ENCODE peak calls at places on chromosomes 12 and 14, in ten cellular contexts. One of them, this sample, is unnamed. For H3K4me1 and H3K9me3, the result is how much of the 10 kb centered on the place peaks cover.

GRCh38 chr14:51014086-51014485 is 69.8 kb upstream of the PYGL start:
- DNase-seq in right atrium auricular region: no peak
- DNase-seq in cardiac muscle cell: peak
- DNase-seq in transverse colon: no peak
- DNase-seq in body of pancreas: no peak
- DNase-seq in mucosa of descending colon: no peak
- DNase-seq in H9: no peak
- DNase-seq in fibroblast of lung: peak
- DNase-seq in heart left ventricle: no peak
- DNase-seq in MM.1S: no peak
- DNase-seq in this sample: no peak

GRCh38 chr14:104933721-104934379 is 9.2 kb downstream of the PLD4 start:
- DNase-seq in heart left ventricle: no peak
- DNase-seq in H9: peak
- DNase-seq in MM.1S: no peak
- DNase-seq in body of pancreas: peak
- DNase-seq in cardiac muscle cell: no peak
- DNase-seq in mucosa of descending colon: no peak
- DNase-seq in right atrium auricular region: no peak
- DNase-seq in transverse colon: no peak
- DNase-seq in fibroblast of lung: no peak
- DNase-seq in this sample: no peak

GRCh38 chr14:87992349-87992719 is 648 bp downstream of the GALC start:
- DNase-seq in cardiac muscle cell: peak
- DNase-seq in MM.1S: no peak
- DNase-seq in body of pancreas: no peak
- DNase-seq in heart left ventricle: no peak
- DNase-seq in transverse colon: no peak
- DNase-seq in right atrium auricular region: no peak
- DNase-seq in fibroblast of lung: peak
- DNase-seq in H9: peak
- DNase-seq in mucosa of descending colon: no peak
- DNase-seq in this sample: peak

GRCh38 chr14:83638725-83639124 is 1891.2 kb upstream of the FLRT2 start:
- DNase-seq in transverse colon: no peak
- DNase-seq in mucosa of descending colon: no peak
- DNase-seq in heart left ventricle: no peak
- DNase-seq in cardiac muscle cell: no peak
- DNase-seq in right atrium auricular region: no peak
- DNase-seq in H9: no peak
- DNase-seq in fibroblast of lung: no peak
- DNase-seq in MM.1S: no peak
- DNase-seq in body of pancreas: no peak
- DNase-seq in this sample: no peak

GRCh38 chr12:11853126-11853525 is 203.7 kb downstream of the ETV6 start:
- DNase-seq in MM.1S: no peak
- DNase-seq in transverse colon: peak
- DNase-seq in mucosa of descending colon: no peak
- DNase-seq in heart left ventricle: no peak
- DNase-seq in body of pancreas: peak
- DNase-seq in H9: no peak
- DNase-seq in fibroblast of lung: no peak
- DNase-seq in cardiac muscle cell: no peak
- DNase-seq in right atrium auricular region: no peak
- DNase-seq in this sample: peak

GRCh38 chr12:124130717-124131670 is 158.0 kb downstream of the ZNF664 start:
- DNase-seq in MM.1S: peak
- DNase-seq in right atrium auricular region: no peak
- DNase-seq in H9: peak
- DNase-seq in mucosa of descending colon: no peak
- DNase-seq in body of pancreas: no peak
- DNase-seq in fibroblast of lung: no peak
- DNase-seq in transverse colon: peak
- DNase-seq in heart left ventricle: no peak
- DNase-seq in cardiac muscle cell: no peak
- DNase-seq in this sample: peak

GRCh38 chr14:38001501-38001900 is 206.2 kb upstream of the SSTR1 start:
- DNase-seq in fibroblast of lung: no peak
- DNase-seq in cardiac muscle cell: no peak
- DNase-seq in heart left ventricle: no peak
- DNase-seq in transverse colon: no peak
- DNase-seq in mucosa of descending colon: no peak
- DNase-seq in body of pancreas: no peak
- DNase-seq in right atrium auricular region: no peak
- DNase-seq in H9: no peak
- DNase-seq in MM.1S: no peak
- DNase-seq in this sample: no peak

GRCh38 chr12:27619308-27619707 is 76.9 kb upstream of the REP15 start:
- DNase-seq in heart left ventricle: no peak
- DNase-seq in MM.1S: no peak
- DNase-seq in cardiac muscle cell: peak
- DNase-seq in body of pancreas: no peak
- DNase-seq in mucosa of descending colon: no peak
- DNase-seq in transverse colon: no peak
- DNase-seq in right atrium auricular region: no peak
- DNase-seq in fibroblast of lung: peak
- DNase-seq in H9: no peak
- DNase-seq in this sample: no peak

GRCh38 chr14:92507174-92507768 is 6.3 kb upstream of the RIN3 start:
- DNase-seq in fibroblast of lung: no peak
- DNase-seq in right atrium auricular region: no peak
- DNase-seq in mucosa of descending colon: peak
- DNase-seq in transverse colon: peak
- DNase-seq in body of pancreas: no peak
- DNase-seq in cardiac muscle cell: no peak
- DNase-seq in H9: no peak
- DNase-seq in MM.1S: peak
- DNase-seq in heart left ventricle: no peak
- DNase-seq in this sample: peak

GRCh38 chr14:53881161-53881846 is 75.3 kb downstream of the BMP4 start:
- DNase-seq in transverse colon: no peak
- DNase-seq in MM.1S: no peak
- DNase-seq in heart left ventricle: no peak
- DNase-seq in H9: no peak
- DNase-seq in right atrium auricular region: no peak
- DNase-seq in mucosa of descending colon: no peak
- DNase-seq in fibroblast of lung: peak
- DNase-seq in cardiac muscle cell: peak
- DNase-seq in body of pancreas: no peak
- DNase-seq in this sample: no peak

DNA sequence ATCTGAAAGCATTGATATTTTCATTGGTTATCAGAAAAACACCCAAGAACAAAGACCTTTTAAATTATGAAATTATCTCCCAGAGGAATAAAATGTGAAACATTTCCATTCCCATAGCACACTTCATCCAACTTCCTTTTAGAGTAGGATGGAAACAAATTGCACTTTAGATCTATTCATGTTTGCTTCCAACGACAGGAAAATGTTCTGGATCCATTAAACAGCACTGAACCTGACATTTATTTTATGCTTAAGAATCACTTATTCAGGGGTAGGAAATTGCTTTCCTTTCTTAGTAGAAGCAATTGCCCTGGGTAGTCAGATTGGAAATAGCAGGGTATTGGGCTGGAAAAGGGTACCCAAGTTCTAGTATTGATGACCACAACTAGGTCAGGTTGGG is 28.8 kb upstream of the PTGDR start:
- DNase-seq in MM.1S: no peak
- DNase-seq in cardiac muscle cell: no peak
- DNase-seq in transverse colon: no peak
- DNase-seq in mucosa of descending colon: no peak
- DNase-seq in right atrium auricular region: no peak
- DNase-seq in heart left ventricle: no peak
- DNase-seq in body of pancreas: no peak
- DNase-seq in H9: no peak
- DNase-seq in fibroblast of lung: no peak
- DNase-seq in this sample: no peak
- TF ChIP-seq CTCF in MM.1S: no peak
- TF ChIP-seq CTCF in cardiac muscle cell: no peak
- TF ChIP-seq CTCF in transverse colon: no peak
- TF ChIP-seq CTCF in mucosa of descending colon: no peak
- TF ChIP-seq CTCF in right atrium auricular region: no peak
- TF ChIP-seq CTCF in heart left ventricle: no peak
- TF ChIP-seq CTCF in body of pancreas: no peak
- TF ChIP-seq CTCF in H9: no peak
- TF ChIP-seq CTCF in fibroblast of lung: no peak
- TF ChIP-seq CTCF in this sample: no peak

DNA sequence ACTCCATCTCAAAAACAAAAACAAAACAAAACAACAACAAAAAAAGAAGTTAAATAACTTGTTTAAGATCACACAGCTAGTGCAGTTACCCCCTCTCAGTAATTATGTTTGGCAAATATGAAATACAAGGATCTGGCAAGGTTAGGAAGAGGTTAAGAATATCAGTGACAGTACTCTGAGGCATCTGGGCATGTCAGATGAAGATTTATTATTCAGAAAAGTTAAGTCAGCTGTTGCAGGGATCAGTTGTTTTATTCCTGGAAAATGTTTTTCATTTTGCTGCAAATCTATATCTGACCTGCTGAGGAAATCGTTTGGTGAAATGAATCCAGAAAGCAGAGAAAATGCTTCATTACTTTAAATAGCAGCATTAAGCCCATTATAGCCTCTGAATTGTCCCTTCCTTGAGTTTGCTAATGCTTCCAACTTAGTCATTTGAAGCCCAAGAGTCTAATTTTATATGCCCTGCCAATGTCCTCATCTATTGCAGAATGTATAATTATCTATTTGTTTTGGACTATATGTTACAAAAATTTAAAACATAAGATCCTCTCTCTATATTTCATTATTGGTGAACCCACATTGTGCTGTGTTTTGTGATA is 8.1 kb downstream of the GPX2 start:
- DNase-seq in body of pancreas: no peak
- DNase-seq in right atrium auricular region: no peak
- DNase-seq in mucosa of descending colon: no peak
- DNase-seq in MM.1S: no peak
- DNase-seq in heart left ventricle: no peak
- DNase-seq in transverse colon: no peak
- DNase-seq in H9: no peak
- DNase-seq in fibroblast of lung: no peak
- DNase-seq in cardiac muscle cell: no peak
- DNase-seq in this sample: no peak
- H3K4me1 ChIP-seq in body of pancreas: under half
- H3K4me1 ChIP-seq in right atrium auricular region: under half
- H3K4me1 ChIP-seq in mucosa of descending colon: under half
- H3K4me1 ChIP-seq in MM.1S: under half
- H3K4me1 ChIP-seq in heart left ventricle: under half
- H3K4me1 ChIP-seq in transverse colon: half or more
- H3K4me1 ChIP-seq in H9: under half
- H3K4me1 ChIP-seq in fibroblast of lung: under half
- H3K4me1 ChIP-seq in cardiac muscle cell: under half
- H3K4me1 ChIP-seq in this sample: under half

GRCh38 chr12:130133851-130134562 is 28.3 kb upstream of the FZD10 start:
- DNase-seq in fibroblast of lung: no peak
- DNase-seq in H9: no peak
- DNase-seq in body of pancreas: no peak
- DNase-seq in heart left ventricle: peak
- DNase-seq in transverse colon: no peak
- DNase-seq in cardiac muscle cell: no peak
- DNase-seq in mucosa of descending colon: no peak
- DNase-seq in right atrium auricular region: no peak
- DNase-seq in MM.1S: no peak
- DNase-seq in this sample: no peak

GRCh38 chr12:130134563-130134915 is 27.7 kb upstream of the FZD10 start:
- DNase-seq in cardiac muscle cell: no peak
- DNase-seq in H9: no peak
- DNase-seq in heart left ventricle: peak
- DNase-seq in right atrium auricular region: no peak
- DNase-seq in fibroblast of lung: no peak
- DNase-seq in MM.1S: no peak
- DNase-seq in mucosa of descending colon: no peak
- DNase-seq in transverse colon: no peak
- DNase-seq in body of pancreas: no peak
- DNase-seq in this sample: no peak

GRCh38 chr12:130131025-130131424 is 31.2 kb upstream of the FZD10 start:
- DNase-seq in heart left ventricle: no peak
- DNase-seq in fibroblast of lung: no peak
- DNase-seq in body of pancreas: no peak
- DNase-seq in right atrium auricular region: no peak
- DNase-seq in transverse colon: no peak
- DNase-seq in MM.1S: no peak
- DNase-seq in mucosa of descending colon: no peak
- DNase-seq in cardiac muscle cell: no peak
- DNase-seq in H9: no peak
- DNase-seq in this sample: no peak

GRCh38 chr12:130131817-130132216 is 30.4 kb upstream of the FZD10 start:
- DNase-seq in fibroblast of lung: no peak
- DNase-seq in mucosa of descending colon: no peak
- DNase-seq in right atrium auricular region: no peak
- DNase-seq in transverse colon: no peak
- DNase-seq in MM.1S: no peak
- DNase-seq in body of pancreas: no peak
- DNase-seq in cardiac muscle cell: no peak
- DNase-seq in heart left ventricle: no peak
- DNase-seq in H9: no peak
- DNase-seq in this sample: no peak

GRCh38 chr12:130132831-130133635 is 29.2 kb upstream of the FZD10 start:
- DNase-seq in transverse colon: no peak
- DNase-seq in body of pancreas: no peak
- DNase-seq in fibroblast of lung: no peak
- DNase-seq in heart left ventricle: peak
- DNase-seq in H9: no peak
- DNase-seq in right atrium auricular region: no peak
- DNase-seq in cardiac muscle cell: no peak
- DNase-seq in MM.1S: no peak
- DNase-seq in mucosa of descending colon: no peak
- DNase-seq in this sample: no peak
- H3K9me3 ChIP-seq in transverse colon: under half
- H3K9me3 ChIP-seq in body of pancreas: under half
- H3K9me3 ChIP-seq in fibroblast of lung: under half
- H3K9me3 ChIP-seq in heart left ventricle: under half
- H3K9me3 ChIP-seq in H9: under half
- H3K9me3 ChIP-seq in right atrium auricular region: under half
- H3K9me3 ChIP-seq in cardiac muscle cell: under half
- H3K9me3 ChIP-seq in MM.1S: under half
- H3K9me3 ChIP-seq in mucosa of descending colon: under half
- H3K9me3 ChIP-seq in this sample: under half

DNA sequence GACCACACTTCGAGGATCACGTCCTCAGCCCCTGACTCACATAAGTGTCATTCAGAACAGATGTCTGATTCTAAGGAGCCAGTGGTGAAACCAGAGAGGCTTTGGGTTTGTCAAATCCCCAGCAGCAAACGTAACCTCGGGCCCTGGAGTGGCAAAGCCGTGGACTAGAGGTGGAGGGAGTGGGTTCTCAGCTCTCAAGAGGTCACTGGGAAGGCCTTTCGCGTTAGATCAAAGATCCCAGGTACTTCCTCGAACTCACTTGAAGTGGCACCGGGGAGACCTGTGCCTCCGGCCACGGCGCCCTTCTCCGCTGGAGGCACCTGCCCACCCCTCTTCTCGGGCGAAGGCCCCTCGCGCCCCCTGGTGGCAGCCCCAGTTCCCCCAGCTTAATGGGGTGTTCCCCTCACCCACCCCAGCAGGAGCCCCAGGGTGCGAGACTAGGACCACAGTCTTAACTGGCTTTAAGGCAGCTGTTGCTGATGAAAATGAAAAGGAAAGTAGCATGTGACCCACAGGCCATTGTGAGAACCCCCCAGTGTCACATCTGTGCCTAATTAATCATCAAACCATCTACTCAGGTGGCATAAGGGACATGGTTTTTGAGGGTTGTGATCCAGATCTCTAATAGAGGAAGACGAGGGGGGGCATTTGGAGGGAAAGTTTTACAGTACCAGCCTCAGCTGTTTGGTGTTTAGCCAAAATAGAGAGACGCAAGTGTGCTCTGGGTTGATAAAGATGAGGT is 672 bp upstream of the ESR2 start:
- DNase-seq in fibroblast of lung: peak
- DNase-seq in body of pancreas: peak
- DNase-seq in transverse colon: peak
- DNase-seq in right atrium auricular region: no peak
- DNase-seq in H9: peak
- DNase-seq in mucosa of descending colon: peak
- DNase-seq in MM.1S: peak
- DNase-seq in heart left ventricle: peak
- DNase-seq in cardiac muscle cell: peak
- DNase-seq in this sample: peak
- TF ChIP-seq CTCF in fibroblast of lung: peak
- TF ChIP-seq CTCF in body of pancreas: peak
- TF ChIP-seq CTCF in transverse colon: peak
- TF ChIP-seq CTCF in right atrium auricular region: peak
- TF ChIP-seq CTCF in H9: peak
- TF ChIP-seq CTCF in mucosa of descending colon: peak
- TF ChIP-seq CTCF in MM.1S: peak
- TF ChIP-seq CTCF in heart left ventricle: peak
- TF ChIP-seq CTCF in cardiac muscle cell: peak
- TF ChIP-seq CTCF in this sample: peak

This sample was measured in colonic mucosa.